ENCODE peak calls at places on chromosome 16, in six cellular contexts. V is PC-3, P is GM23248, U is SK-N-SH, T is GM23338, I is neural progenitor cell. L is an unnamed sample. For H3F3A, the result is how much of the 10 kb centered on the place peaks cover.

GRCh38 chr16:62010186-62010585 is 26.1 kb downstream of the CDH8 start:
- DNase-seq in T (no peak), U (no peak), P (no peak), V (no peak), I (no peak), L (no peak)

GRCh38 chr16:67730326-67730725 is 11.2 kb upstream of the GFOD2 start:
- DNase-seq in U (no peak), V (no peak), T (no peak), I (no peak), P (no peak), L (no peak)

GRCh38 chr16:15457958-15458357 is 23.6 kb downstream of the BMERB1 start:
- DNase-seq in T (no peak), U (no peak), V (peak), P (no peak), I (no peak), L (no peak)

GRCh38 chr16:51701025-51701424 is 550.0 kb upstream of the SALL1 start:
- DNase-seq in U (no peak), V (no peak), T (no peak), P (no peak), I (no peak), L (no peak)

GRCh38 chr16:12239953-12240485 is 263.5 kb downstream of the SNX29 start:
- DNase-seq in P (peak), V (no peak), T (no peak), U (no peak), I (no peak), L (no peak)

GRCh38 chr16:1198194-1198593 is 26.9 kb downstream of the TPSG1 start:
- DNase-seq in U (no peak), I (no peak), T (no peak), P (no peak), V (no peak), L (no peak)

GRCh38 chr16:17420821-17421220 is 49.9 kb downstream of the XYLT1 start:
- DNase-seq in T (no peak), P (peak), V (no peak), I (no peak), U (no peak), L (no peak)

GRCh38 chr16:11253009-11253994 is 2.7 kb downstream of the SOCS1 start:
- DNase-seq in I (no peak), U (no peak), T (no peak), P (peak), V (no peak), L (no peak)

GRCh38 chr16:9122969-9123368 is 31.5 kb downstream of the HAPSTR1 start:
- DNase-seq in I (no peak), P (no peak), T (no peak), V (no peak), U (no peak), L (no peak)

GRCh38 chr16:15044286-15044685 is 11.6 kb downstream of the NTAN1 start:
- DNase-seq in I (no peak), V (no peak), T (no peak), U (no peak), P (no peak), L (no peak)

GRCh38 chr16:72960101-72960500 is 87.8 kb downstream of the ZFHX3 start:
- DNase-seq in U (no peak), I (no peak), T (no peak), P (no peak), V (no peak), L (no peak)

GRCh38 chr16:71423865-71424264 is 18.0 kb downstream of the TLE7 start:
- DNase-seq in I (no peak), P (no peak), T (no peak), U (no peak), V (no peak), L (no peak)

GRCh38 chr16:86457621-86458456 is 52.5 kb upstream of the FOXF1 start:
- DNase-seq in T (no peak), U (no peak), V (no peak), P (peak), I (no peak), L (no peak)

GRCh38 chr16:69089091-69089912 is 16.2 kb upstream of the HAS3 start:
- DNase-seq in I (peak), P (no peak), T (peak), V (no peak), U (peak), L (no peak)

GRCh38 chr16:75584108-75584507 is 17.9 kb downstream of the GABARAPL2 start:
- DNase-seq in T (no peak), I (no peak), P (no peak), U (no peak), V (no peak), L (no peak)

GRCh38 chr16:81940781-81941560 is 70.3 kb downstream of the SDR42E1 start:
- DNase-seq in T (peak), V (peak), P (peak), U (peak), I (peak), L (no peak)

GRCh38 chr16:11094075-11094593 is 149.8 kb downstream of the CLEC16A start:
- DNase-seq in I (no peak), U (no peak), T (no peak), P (no peak), V (peak), L (peak)

GRCh38 chr16:27690604-27691003 is 140.7 kb downstream of the KATNIP start:
- DNase-seq in I (peak), P (peak), U (no peak), T (peak), V (no peak), L (peak)

GRCh38 chr16:27475561-27475960 is 73.6 kb downstream of the IL21R start:
- DNase-seq in I (no peak), T (no peak), P (peak), V (peak), U (no peak), L (no peak)

GRCh38 chr16:11985250-11985649 is 8.7 kb downstream of the SNX29 start:
- DNase-seq in T (no peak), U (no peak), I (no peak), P (peak), V (no peak), L (no peak)

GRCh38 chr16:1245452-1246005 is 5.0 kb downstream of the TPSAB1 start:
- DNase-seq in U (no peak), I (no peak), T (no peak), P (no peak), V (no peak), L (no peak)

GRCh38 chr16:24336491-24336890 is 80.4 kb downstream of the CACNG3 start:
- DNase-seq in I (no peak), U (no peak), P (no peak), V (no peak), T (no peak), L (no peak)

DNA sequence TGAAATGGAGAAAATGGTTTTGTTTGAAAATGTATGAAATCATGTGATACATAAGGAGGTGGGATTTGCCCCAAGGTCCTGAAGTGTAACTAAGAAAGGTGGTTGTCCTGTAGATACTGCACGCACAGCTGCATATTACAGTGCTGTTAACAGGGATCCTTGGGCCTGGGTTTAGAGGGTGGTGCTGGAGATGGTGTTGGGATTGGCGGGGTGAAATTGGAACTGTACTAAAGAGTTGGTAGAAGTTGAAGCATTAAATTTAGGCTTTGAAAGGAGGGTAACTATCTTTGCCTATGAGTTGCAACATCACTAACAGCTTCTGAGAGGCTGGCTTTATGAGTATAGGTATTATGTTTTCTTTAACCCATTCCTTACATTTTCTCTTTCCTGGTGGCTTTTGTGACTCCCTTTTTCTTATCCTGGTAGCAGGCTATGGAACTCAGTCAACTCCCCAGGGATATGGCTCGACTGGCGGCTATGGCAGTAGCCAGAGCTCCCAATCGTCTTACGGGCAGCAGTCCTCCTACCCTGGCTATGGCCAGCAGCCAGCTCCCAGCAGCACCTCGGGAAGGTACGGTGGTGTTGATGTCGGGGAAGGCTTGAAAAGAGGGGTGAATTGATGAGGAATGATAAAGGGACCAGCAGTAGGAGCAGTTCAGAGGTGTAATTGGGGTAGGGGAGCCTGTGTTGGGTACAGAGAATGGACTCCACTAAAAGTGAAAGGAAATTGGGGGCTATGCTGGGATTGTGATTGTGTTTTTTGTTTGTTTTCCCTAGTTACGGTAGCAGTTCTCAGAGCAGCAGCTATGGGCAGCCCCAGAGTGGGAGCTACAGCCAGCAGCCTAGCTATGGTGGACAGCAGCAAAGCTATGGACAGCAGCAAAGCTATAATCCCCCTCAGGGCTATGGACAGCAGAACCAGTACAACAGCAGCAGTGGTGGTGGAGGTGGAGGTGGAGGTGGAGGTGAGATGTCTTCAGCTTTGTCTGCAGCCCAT is 3.8 kb downstream of the FUS start:
- DNase-seq in U (no peak), P (peak), V (no peak), T (no peak), I (no peak), L (no peak)
- H3F3A ChIP-seq in U (under half), P (half or more), V (under half), T (under half), I (half or more), L (under half)

GRCh38 chr16:22081050-22081449 is 11.3 kb upstream of the VWA3A start:
- DNase-seq in T (no peak), V (no peak), I (no peak), U (no peak), P (no peak), L (no peak)
- TF ChIP-seq EZH2phosphoT487 in T (no peak), V (no peak), I (no peak), U (no peak), P (no peak), L (no peak)

DNA sequence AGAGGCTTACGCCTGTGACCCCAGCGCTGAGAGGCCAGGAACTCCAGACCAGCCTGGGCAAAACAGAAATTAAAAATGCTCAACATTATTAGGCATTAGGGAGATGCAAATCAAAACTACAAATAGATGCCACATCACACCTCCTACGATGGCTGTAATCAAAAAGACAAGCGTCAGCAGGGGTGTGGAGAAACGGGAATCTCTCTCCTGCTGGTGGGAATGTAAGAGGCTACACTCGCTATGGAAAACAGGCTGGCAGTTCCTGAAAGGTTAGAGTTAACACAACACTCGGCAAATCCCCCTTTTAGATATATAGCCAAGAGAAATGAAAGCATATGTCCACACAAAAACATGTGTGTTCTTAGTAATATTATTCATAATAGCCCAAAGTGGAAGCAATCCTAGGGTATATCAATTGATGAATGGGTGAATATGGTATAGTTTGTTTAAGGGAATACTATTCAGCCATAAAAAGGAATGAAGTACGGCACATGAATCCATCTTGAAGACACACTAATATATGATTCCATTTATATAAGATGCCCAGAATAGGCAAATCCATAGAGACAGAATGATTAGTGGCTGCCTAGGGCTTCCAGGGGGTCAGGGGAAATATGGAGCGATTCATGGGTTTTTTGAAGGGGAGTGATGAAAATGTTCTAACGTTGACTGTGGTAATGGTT is 1.8 kb upstream of the NPRL3 start:
- DNase-seq in V (no peak), P (no peak), T (peak), U (no peak), I (no peak), L (no peak)
- H3F3A ChIP-seq in V (under half), P (under half), T (under half), U (under half), I (under half), L (under half)

GRCh38 chr16:58041628-58041955 is 16.0 kb downstream of the MMP15 start:
- DNase-seq in U (peak), I (no peak), T (no peak), V (no peak), P (no peak), L (no peak)

GRCh38 chr16:58040945-58041627 is 15.5 kb downstream of the MMP15 start:
- DNase-seq in V (no peak), T (no peak), P (no peak), U (peak), I (no peak), L (no peak)

GRCh38 chr16:58038219-58038641 is 12.7 kb downstream of the MMP15 start:
- DNase-seq in I (no peak), T (no peak), U (peak), P (no peak), V (no peak), L (no peak)

GRCh38 chr16:58040496-58040846 is 14.9 kb downstream of the MMP15 start:
- DNase-seq in I (no peak), U (peak), V (no peak), P (no peak), T (no peak), L (no peak)

GRCh38 chr16:58039829-58040495 is 14.4 kb downstream of the MMP15 start:
- DNase-seq in U (peak), P (no peak), I (no peak), T (no peak), V (no peak), L (no peak)
- TF ChIP-seq EZH2phosphoT487 in U (no peak), P (no peak), I (no peak), T (no peak), V (no peak), L (no peak)

DNA sequence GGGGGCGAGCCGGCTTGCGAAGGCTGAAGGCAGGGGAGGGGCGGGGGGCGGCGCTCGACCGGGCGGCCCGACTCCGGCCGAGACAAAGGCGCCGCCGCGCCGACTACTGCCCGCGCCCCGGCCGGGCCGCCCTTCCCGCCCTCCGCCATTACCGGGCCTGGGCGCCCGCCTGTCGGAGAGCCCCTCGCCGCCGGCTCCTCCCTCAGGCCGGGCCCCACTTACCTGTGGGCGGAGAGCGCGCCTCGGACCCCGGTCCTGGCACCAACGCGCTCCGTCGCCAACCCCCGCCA is 286 bp downstream of the SIAH1 start:
- DNase-seq in T (peak), P (no peak), I (no peak), U (no peak), V (no peak), L (no peak)
- H3F3A ChIP-seq in T (under half), P (under half), I (under half), U (under half), V (under half), L (under half)

GRCh38 chr16:57834936-57835335 is 32.6 kb upstream of the KIFC3 start:
- DNase-seq in T (peak), P (peak), I (peak), V (peak), U (no peak), L (no peak)

GRCh38 chr16:57828272-57829161 is 26.2 kb upstream of the KIFC3 start:
- DNase-seq in I (no peak), T (peak), P (no peak), U (no peak), V (no peak), L (no peak)

GRCh38 chr16:57826706-57827625 is 24.7 kb upstream of the KIFC3 start:
- DNase-seq in U (no peak), P (peak), I (no peak), V (no peak), T (no peak), L (no peak)

GRCh38 chr16:57829969-57830360 is 27.7 kb upstream of the KIFC3 start:
- DNase-seq in P (no peak), U (no peak), T (no peak), V (no peak), I (no peak), L (no peak)

DNA sequence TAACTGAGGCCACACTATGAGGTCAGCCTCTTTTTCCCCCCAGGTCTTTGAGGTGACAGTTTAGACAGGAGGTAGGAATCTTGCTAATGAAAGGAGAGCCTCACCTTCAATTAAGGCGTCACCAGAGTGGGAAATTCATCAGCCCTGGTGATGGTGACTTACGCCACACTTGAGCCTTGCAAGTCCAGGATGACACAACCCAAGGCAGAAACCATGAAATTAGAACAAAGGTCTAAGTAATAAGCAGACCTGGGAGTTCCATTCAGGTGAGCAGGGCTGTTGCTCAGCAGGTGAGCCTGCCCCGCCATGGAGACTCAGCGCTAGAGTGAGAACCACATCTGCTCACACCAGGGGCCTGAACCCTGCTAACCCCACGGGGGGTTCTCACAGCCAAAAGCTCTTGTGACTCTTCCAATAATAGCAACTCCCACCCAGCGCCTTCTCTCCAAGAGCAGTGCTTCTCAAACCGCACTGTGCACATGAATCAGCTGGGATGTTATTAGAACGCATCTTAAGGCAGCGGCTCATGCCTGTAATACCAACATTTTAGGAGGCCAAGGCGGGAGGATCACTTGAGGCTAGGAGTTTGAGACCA is 28.7 kb upstream of the KIFC3 start:
- DNase-seq in I (no peak), V (no peak), P (no peak), U (no peak), T (no peak), L (no peak)
- TF ChIP-seq EZH2phosphoT487 in I (no peak), V (no peak), P (no peak), U (no peak), T (no peak), L (no peak)

GRCh38 chr16:5381481-5381880 is 283.9 kb upstream of the EEF2KMT start:
- DNase-seq in T (no peak), I (no peak), V (no peak), P (no peak), U (no peak), L (no peak)

GRCh38 chr16:5382484-5382883 is 284.9 kb upstream of the EEF2KMT start:
- DNase-seq in I (no peak), V (no peak), U (no peak), T (no peak), P (no peak), L (no peak)

GRCh38 chr16:5385115-5385514 is 287.5 kb upstream of the EEF2KMT start:
- DNase-seq in P (no peak), V (no peak), T (no peak), I (no peak), U (no peak), L (no peak)

GRCh38 chr16:5386989-5387388 is 289.4 kb upstream of the EEF2KMT start:
- DNase-seq in I (no peak), V (no peak), U (no peak), T (no peak), P (no peak), L (no peak)

DNA sequence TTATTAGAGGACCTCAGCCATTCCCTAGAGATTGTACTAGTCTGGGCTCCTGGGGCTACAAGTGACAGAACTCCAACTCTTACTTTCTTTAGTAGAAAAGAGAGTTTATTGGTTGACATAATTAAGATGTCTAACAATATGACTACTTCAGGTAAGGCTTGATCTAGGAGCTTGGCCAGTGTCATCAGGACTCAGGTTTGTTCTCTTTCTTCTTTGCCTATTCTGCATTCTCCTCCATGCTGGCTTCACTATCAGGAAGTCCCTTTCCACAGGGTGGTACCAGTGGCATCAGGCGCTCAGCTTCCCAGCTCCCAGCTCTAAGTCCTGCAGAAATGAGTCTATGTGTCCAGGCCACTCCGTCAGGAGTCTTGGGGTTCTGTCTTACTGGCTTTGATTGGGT is 286.1 kb upstream of the EEF2KMT start:
- DNase-seq in I (no peak), P (no peak), V (no peak), U (no peak), T (no peak), L (no peak)
- H3F3A ChIP-seq in I (under half), P (under half), V (under half), U (under half), T (under half), L (under half)

GRCh38 chr16:3010510-3010909 is 2.2 kb upstream of the CLDN9 start:
- DNase-seq in I (no peak), T (no peak), U (no peak), P (no peak), V (no peak), L (no peak)

GRCh38 chr16:3012828-3013420 is at the start of gene CLDN9:
- DNase-seq in V (peak), U (no peak), P (peak), I (peak), T (peak), L (peak)

GRCh38 chr16:3013998-3014690 is 1.4 kb downstream of the CLDN9 start:
- DNase-seq in V (no peak), T (peak), U (no peak), I (no peak), P (no peak), L (no peak)

GRCh38 chr16:3013491-3013951 is 798 bp downstream of the CLDN9 start:
- DNase-seq in V (peak), I (no peak), P (no peak), T (peak), U (no peak), L (no peak)

GRCh38 chr16:3012246-3012645 is 477 bp upstream of the CLDN9 start:
- DNase-seq in T (peak), V (no peak), P (no peak), U (no peak), I (peak), L (no peak)
- TF ChIP-seq EZH2phosphoT487 in T (no peak), V (no peak), P (no peak), U (no peak), I (no peak), L (no peak)

L was measured in MM.1S.